ENCODE peak calls at places on chromosomes 2 and 18, in four cellular contexts. N is right lobe of liver, F is H54, W is body of pancreas. S is an unnamed sample.

GRCh38 chr2:143034292-143035074 is 94.7 kb upstream of the ARHGAP15 start:
- DNase-seq in N (no peak), F (peak), W (peak), S (peak)

GRCh38 chr2:7070483-7070882 is 153.3 kb downstream of the RNF144A start:
- DNase-seq in W (no peak), F (no peak), N (no peak), S (no peak)

GRCh38 chr2:191202209-191202721 is 42.9 kb upstream of the MYO1B start:
- DNase-seq in W (no peak), N (no peak), F (peak), S (peak)

GRCh38 chr2:106201656-106202055 is 7.6 kb upstream of the UXS1 start:
- DNase-seq in W (no peak), F (no peak), N (no peak), S (no peak)

GRCh38 chr18:79597176-79598045 is 82.2 kb upstream of the CTDP1 start:
- DNase-seq in N (peak), W (no peak), F (no peak), S (no peak)

GRCh38 chr2:176107731-176108181 is 676 bp downstream of the HOXD11 start:
- DNase-seq in W (no peak), F (no peak), N (no peak), S (no peak)

GRCh38 chr18:47775961-47776360 is 154.5 kb downstream of the SMAD2 start:
- DNase-seq in N (no peak), F (no peak), W (no peak), S (peak)

GRCh38 chr18:74731097-74731496 is 133.4 kb downstream of the ZNF407 start:
- DNase-seq in W (no peak), F (no peak), N (no peak), S (peak)

GRCh38 chr2:215401896-215402379 is 33.9 kb downstream of the FN1 start:
- DNase-seq in W (no peak), F (peak), N (no peak), S (peak)

GRCh38 chr2:42879913-42880737 is 87.7 kb upstream of the HAAO start:
- DNase-seq in F (no peak), N (no peak), W (no peak), S (no peak)

GRCh38 chr18:24514439-24514838 is 54.0 kb downstream of the HRH4 start:
- DNase-seq in F (peak), W (no peak), N (no peak), S (peak)

GRCh38 chr18:50193796-50194622 is 938 bp downstream of the MYO5B start:
- DNase-seq in W (peak), N (peak), F (no peak), S (no peak)

GRCh38 chr2:1010373-1011017 is 59.8 kb downstream of the SNTG2 start:
- DNase-seq in N (no peak), W (no peak), F (no peak), S (no peak)

DNA sequence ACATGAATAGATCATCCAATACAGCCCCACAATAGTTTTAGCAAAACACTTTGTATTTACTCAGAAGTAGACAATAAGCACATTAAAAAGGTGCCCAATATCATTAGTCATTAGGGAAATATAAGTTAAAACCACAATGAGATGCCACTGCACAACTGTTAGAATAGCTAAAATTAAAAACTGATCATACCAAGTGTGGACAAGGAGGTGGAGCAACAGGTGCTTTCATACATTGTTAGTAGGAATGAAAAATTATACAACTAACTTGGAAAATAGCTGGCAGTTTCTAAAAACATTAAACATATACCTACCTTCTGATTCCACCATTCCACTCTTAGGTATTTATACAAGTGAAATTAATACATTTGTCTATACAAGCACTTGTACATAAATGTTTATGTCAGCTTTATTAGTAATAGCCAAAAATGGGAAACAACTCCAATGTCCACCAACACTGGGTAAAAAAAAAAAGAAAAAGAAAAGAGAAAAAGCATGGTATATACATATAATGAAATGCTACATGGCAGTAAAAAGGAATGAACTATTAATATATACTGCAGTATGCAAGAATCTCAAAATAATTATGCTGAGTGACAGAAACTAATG is 27.6 kb upstream of the UBE2E3 start:
- DNase-seq in N (no peak), F (no peak), W (no peak), S (no peak)
- TF ChIP-seq POLR2A in N (no peak), F (no peak), W (no peak), S (no peak)

GRCh38 chr2:179264238-179265081 is at the start of gene SESTD1:
- DNase-seq in F (peak), W (peak), N (peak), S (peak)
- TF ChIP-seq POLR2A in F (peak), W (no peak), N (peak), S (no peak)

GRCh38 chr2:96649342-96649741 is 6.8 kb downstream of the FER1L5 start:
- DNase-seq in N (no peak), W (no peak), F (no peak), S (no peak)
- TF ChIP-seq POLR2A in N (no peak), W (no peak), F (no peak), S (no peak)

GRCh38 chr2:121649402-121649651 is at the start of gene CLASP1:
- DNase-seq in F (peak), W (peak), N (peak), S (peak)

GRCh38 chr2:121648611-121649401 is 456 bp downstream of the CLASP1 start:
- DNase-seq in W (peak), F (peak), N (no peak), S (peak)

GRCh38 chr2:121650554-121650930 is 1.3 kb upstream of the CLASP1 start:
- DNase-seq in F (no peak), N (no peak), W (no peak), S (peak)

GRCh38 chr2:121648206-121648605 is 1.1 kb downstream of the CLASP1 start:
- DNase-seq in F (no peak), N (no peak), W (no peak), S (peak)

DNA sequence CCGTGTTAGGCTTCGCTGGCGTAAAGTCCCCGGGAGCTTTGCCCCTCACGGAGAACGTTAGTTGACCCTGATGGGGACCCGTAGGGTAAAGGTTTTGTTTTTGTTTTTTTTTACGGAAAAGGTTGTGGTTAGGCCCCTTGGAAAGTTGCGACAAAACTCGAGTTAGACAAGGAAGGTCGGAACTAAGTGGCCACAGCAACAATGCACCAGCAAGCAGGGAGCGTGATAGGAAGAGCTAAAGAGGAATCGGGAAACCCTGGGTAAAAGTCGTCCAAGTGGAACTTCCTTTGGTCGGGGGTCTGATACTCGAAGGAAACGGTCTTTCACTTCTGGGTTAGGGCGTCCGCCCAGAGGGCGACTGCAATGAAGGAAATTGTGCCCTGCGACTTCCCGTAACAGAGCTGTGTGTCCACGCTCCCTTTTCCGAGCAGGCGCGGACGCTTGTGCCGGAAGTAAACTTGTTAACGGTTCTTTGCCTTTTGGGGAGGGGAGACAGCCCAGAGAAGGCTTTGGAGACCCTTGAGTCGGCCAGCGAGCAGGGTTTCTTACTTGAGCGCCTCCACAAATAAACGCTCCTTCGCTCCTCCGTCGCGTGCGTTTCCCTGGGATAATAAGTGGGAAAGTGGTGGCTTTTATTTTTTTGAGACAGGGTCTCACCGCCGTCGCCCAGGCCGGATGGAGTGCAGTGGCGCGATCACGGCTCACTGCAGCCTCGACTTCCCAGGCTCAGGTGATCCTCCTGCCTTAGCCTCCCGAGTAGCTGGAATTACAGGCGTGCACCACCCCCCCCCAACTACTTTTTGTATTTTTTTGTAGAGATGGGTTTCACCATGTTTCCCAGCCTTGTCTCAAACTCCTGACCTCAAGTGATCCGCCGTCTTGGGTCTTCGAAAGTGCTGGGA is 641 bp upstream of the CLASP1 start:
- DNase-seq in N (peak), F (peak), W (peak), S (peak)
- TF ChIP-seq POLR2A in N (no peak), F (peak), W (peak), S (peak)

GRCh38 chr2:85537600-85538506 is 1.1 kb upstream of the MAT2A start:
- DNase-seq in F (no peak), N (peak), W (peak), S (no peak)
- TF ChIP-seq POLR2A in F (peak), N (peak), W (no peak), S (no peak)

GRCh38 chr2:202133556-202134245 is 60.6 kb downstream of the KIAA2012 start:
- DNase-seq in W (no peak), N (no peak), F (no peak), S (peak)
- TF ChIP-seq POLR2A in W (no peak), N (no peak), F (no peak), S (no peak)

GRCh38 chr2:180991820-180992219 is 11.4 kb downstream of the UBE2E3 start:
- DNase-seq in N (no peak), F (no peak), W (no peak), S (no peak)

GRCh38 chr2:180992994-180993393 is 12.6 kb downstream of the UBE2E3 start:
- DNase-seq in N (no peak), W (no peak), F (no peak), S (no peak)

GRCh38 chr2:180990794-180991193 is 10.4 kb downstream of the UBE2E3 start:
- DNase-seq in F (no peak), W (no peak), N (no peak), S (no peak)

GRCh38 chr2:180991361-180991760 is 11.0 kb downstream of the UBE2E3 start:
- DNase-seq in N (no peak), W (no peak), F (no peak), S (no peak)

GRCh38 chr2:180990337-180990736 is 9.9 kb downstream of the UBE2E3 start:
- DNase-seq in N (no peak), W (no peak), F (no peak), S (no peak)
- TF ChIP-seq POLR2A in N (no peak), W (no peak), F (no peak), S (no peak)

GRCh38 chr2:224039770-224040088 is 643 bp upstream of the SERPINE2 start:
- DNase-seq in N (no peak), W (no peak), F (no peak), S (no peak)

GRCh38 chr2:224038049-224038829 is 847 bp downstream of the SERPINE2 start:
- DNase-seq in W (peak), F (peak), N (peak), S (peak)

GRCh38 chr2:224038830-224039079 is 331 bp downstream of the SERPINE2 start:
- DNase-seq in F (no peak), W (no peak), N (no peak), S (no peak)

GRCh38 chr2:224040753-224041152 is 1.7 kb upstream of the SERPINE2 start:
- DNase-seq in N (no peak), W (no peak), F (no peak), S (no peak)

DNA sequence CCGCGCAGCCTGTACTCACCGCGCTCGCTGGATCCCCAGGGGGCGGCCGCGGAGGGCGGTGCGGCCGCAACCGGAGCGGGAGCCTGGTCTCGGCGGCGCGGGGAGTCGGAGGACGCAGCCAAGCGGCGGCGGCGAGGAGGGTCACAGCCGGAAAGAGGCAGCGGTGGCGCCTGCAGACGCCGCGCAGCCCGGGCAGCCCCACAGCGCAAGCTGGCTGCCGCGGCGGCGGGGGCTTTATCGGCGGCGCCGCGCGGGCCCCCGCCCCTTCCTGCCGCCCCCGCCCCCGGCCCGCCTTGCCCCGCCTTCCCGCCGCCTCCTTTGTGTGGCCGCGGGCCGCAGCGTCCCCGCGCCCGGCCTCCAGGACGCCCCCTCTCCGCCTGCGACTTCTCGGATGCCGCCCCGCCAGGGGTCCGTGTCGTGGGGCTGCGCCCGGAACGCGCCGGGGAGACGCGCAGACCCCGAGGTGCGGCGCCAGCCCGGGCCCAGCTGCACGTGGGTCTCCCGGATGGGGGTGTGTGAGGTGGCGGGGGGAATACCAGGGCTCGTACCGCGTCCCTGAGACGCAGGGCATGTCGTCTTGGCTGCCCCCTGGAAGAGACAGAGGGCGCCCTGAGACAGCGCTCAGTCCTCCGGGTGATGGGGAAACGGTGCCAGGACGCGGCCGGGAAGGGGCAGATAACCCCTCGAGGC is at the start of gene SERPINE2:
- DNase-seq in N (peak), F (peak), W (no peak), S (peak)
- TF ChIP-seq POLR2A in N (no peak), F (peak), W (no peak), S (no peak)

GRCh38 chr2:28606986-28607441 is 111.2 kb downstream of the PLB1 start:
- DNase-seq in F (no peak), N (no peak), W (no peak), S (peak)

GRCh38 chr2:28610583-28611201 is 114.8 kb downstream of the PLB1 start:
- DNase-seq in W (peak), F (peak), N (no peak), S (peak)

GRCh38 chr2:28608829-28609400 is 113.1 kb downstream of the PLB1 start:
- DNase-seq in N (no peak), W (no peak), F (no peak), S (no peak)

GRCh38 chr2:28604284-28604843 is 108.5 kb downstream of the PLB1 start:
- DNase-seq in W (no peak), F (no peak), N (no peak), S (no peak)

DNA sequence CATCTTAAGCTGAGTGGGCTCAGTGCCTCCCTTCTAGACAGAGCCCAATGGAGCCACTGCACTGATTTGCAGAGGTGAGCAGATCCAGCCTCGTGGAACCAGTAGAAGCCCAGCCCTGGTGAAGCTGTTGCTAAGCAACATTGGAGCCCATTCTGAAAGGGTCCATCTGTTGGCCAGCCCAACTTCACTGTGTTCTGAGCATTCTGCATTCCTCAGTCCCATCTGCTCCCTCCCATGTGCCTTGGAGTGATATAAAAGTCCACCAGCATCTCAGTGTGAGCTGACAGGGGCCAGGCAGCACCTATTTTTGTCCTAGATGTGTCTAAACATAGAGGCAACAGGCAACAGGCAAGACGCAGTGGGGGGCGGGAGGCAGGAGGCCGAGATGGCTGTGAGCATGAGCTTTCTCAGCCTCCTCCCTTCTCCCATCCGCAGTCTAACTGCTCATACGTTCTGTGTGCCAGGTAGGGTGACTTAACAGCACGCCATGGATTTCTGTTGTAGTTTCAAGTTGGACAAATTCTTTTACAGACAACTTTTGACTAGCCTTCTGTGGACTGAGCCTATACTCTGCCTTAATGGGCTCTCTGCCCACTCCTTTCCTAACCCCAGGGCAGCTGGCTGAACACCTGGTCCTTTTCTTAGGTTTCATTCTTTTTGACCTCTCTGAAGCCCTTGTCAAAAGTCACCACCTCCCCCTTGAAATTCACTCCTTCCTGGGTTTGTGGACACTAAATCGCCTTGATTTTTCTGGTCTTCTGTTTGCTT is 112.4 kb downstream of the PLB1 start:
- DNase-seq in F (no peak), N (no peak), W (no peak), S (no peak)
- TF ChIP-seq POLR2A in F (no peak), N (no peak), W (no peak), S (no peak)